ENCODE peak calls at places on chromosome 19, in four cellular contexts. One of them, this sample, is unnamed.

GRCh38 chr19:54521022-54521859 is 18.6 kb downstream of the LAIR2 start:
- DNase-seq in HepG2: no peak
- DNase-seq in WTC11: no peak
- DNase-seq in K562: no peak
- DNase-seq in this sample: no peak

GRCh38 chr19:18083929-18084684 is 2.6 kb downstream of the IL12RB1 start:
- DNase-seq in HepG2: no peak
- DNase-seq in WTC11: no peak
- DNase-seq in K562: no peak
- DNase-seq in this sample: no peak

GRCh38 chr19:15244808-15245207 is 12.6 kb upstream of the EPHX3 start:
- DNase-seq in HepG2: no peak
- DNase-seq in WTC11: no peak
- DNase-seq in K562: no peak
- DNase-seq in this sample: no peak

GRCh38 chr19:38543807-38544568 is 73.8 kb downstream of the MAP4K1 start:
- DNase-seq in HepG2: peak
- DNase-seq in WTC11: peak
- DNase-seq in K562: peak
- DNase-seq in this sample: peak

GRCh38 chr19:28960586-28960985 is 252.4 kb downstream of the UQCRFS1 start:
- DNase-seq in HepG2: no peak
- DNase-seq in WTC11: no peak
- DNase-seq in K562: no peak
- DNase-seq in this sample: no peak

GRCh38 chr19:45468159-45468651 is 409 bp downstream of the FOSB start:
- DNase-seq in HepG2: no peak
- DNase-seq in WTC11: no peak
- DNase-seq in K562: no peak
- DNase-seq in this sample: no peak

GRCh38 chr19:24065243-24065642 is 21.7 kb upstream of the ZNF254 start:
- DNase-seq in HepG2: no peak
- DNase-seq in WTC11: no peak
- DNase-seq in K562: no peak
- DNase-seq in this sample: no peak

GRCh38 chr19:42301646-42302204 is at the start of gene PRR19:
- DNase-seq in HepG2: no peak
- DNase-seq in WTC11: no peak
- DNase-seq in K562: peak
- DNase-seq in this sample: no peak

GRCh38 chr19:51136333-51136732 is 5.8 kb upstream of the SIGLEC7 start:
- DNase-seq in HepG2: no peak
- DNase-seq in WTC11: no peak
- DNase-seq in K562: no peak
- DNase-seq in this sample: no peak

GRCh38 chr19:36086326-36086725 is 24.6 kb upstream of the OVOL3 start:
- DNase-seq in HepG2: no peak
- DNase-seq in WTC11: no peak
- DNase-seq in K562: no peak
- DNase-seq in this sample: no peak

GRCh38 chr19:18596752-18597157 is 8.2 kb downstream of the REX1BD start:
- DNase-seq in HepG2: peak
- DNase-seq in WTC11: peak
- DNase-seq in K562: peak
- DNase-seq in this sample: peak

GRCh38 chr19:5340637-5341447 is at the start of gene PTPRS:
- DNase-seq in HepG2: peak
- DNase-seq in WTC11: peak
- DNase-seq in K562: peak
- DNase-seq in this sample: peak

GRCh38 chr19:29532097-29532496 is 6.3 kb downstream of the VSTM2B start:
- DNase-seq in HepG2: no peak
- DNase-seq in WTC11: peak
- DNase-seq in K562: no peak
- DNase-seq in this sample: no peak

GRCh38 chr19:41373993-41374392 is 2.3 kb upstream of the TMEM91 start:
- DNase-seq in HepG2: no peak
- DNase-seq in WTC11: no peak
- DNase-seq in K562: no peak
- DNase-seq in this sample: peak

GRCh38 chr19:39411006-39411831 is 1.2 kb upstream of the PLEKHG2 start:
- DNase-seq in HepG2: peak
- DNase-seq in WTC11: no peak
- DNase-seq in K562: no peak
- DNase-seq in this sample: no peak

GRCh38 chr19:3665681-3666544 is 34.4 kb downstream of the PIP5K1C start:
- DNase-seq in HepG2: peak
- DNase-seq in WTC11: peak
- DNase-seq in K562: peak
- DNase-seq in this sample: peak

GRCh38 chr19:18842166-18842565 is 10.4 kb downstream of the UPF1 start:
- DNase-seq in HepG2: no peak
- DNase-seq in WTC11: no peak
- DNase-seq in K562: no peak
- DNase-seq in this sample: peak

GRCh38 chr19:56111601-56112312 is 9.3 kb downstream of the ZNF787 start:
- DNase-seq in HepG2: peak
- DNase-seq in WTC11: no peak
- DNase-seq in K562: no peak
- DNase-seq in this sample: peak

GRCh38 chr19:45591004-45591637 is 6.5 kb upstream of the OPA3 start:
- DNase-seq in HepG2: peak
- DNase-seq in WTC11: peak
- DNase-seq in K562: peak
- DNase-seq in this sample: peak

GRCh38 chr19:8593931-8594330 is 16.6 kb downstream of the ADAMTS10 start:
- DNase-seq in HepG2: no peak
- DNase-seq in WTC11: no peak
- DNase-seq in K562: no peak
- DNase-seq in this sample: no peak
- TF ChIP-seq FOXJ3 in HepG2: no peak
- TF ChIP-seq FOXJ3 in WTC11: no peak
- TF ChIP-seq FOXJ3 in K562: no peak
- TF ChIP-seq FOXJ3 in this sample: no peak

GRCh38 chr19:1361601-1362384 is 21.9 kb upstream of the NDUFS7 start:
- DNase-seq in HepG2: no peak
- DNase-seq in WTC11: no peak
- DNase-seq in K562: no peak
- DNase-seq in this sample: no peak
- TF ChIP-seq FOXJ3 in HepG2: no peak
- TF ChIP-seq FOXJ3 in WTC11: no peak
- TF ChIP-seq FOXJ3 in K562: no peak
- TF ChIP-seq FOXJ3 in this sample: no peak

GRCh38 chr19:48329167-48329891 is 4.0 kb downstream of the EMP3 start:
- DNase-seq in HepG2: no peak
- DNase-seq in WTC11: peak
- DNase-seq in K562: peak
- DNase-seq in this sample: no peak
- TF ChIP-seq FOXJ3 in HepG2: no peak
- TF ChIP-seq FOXJ3 in WTC11: no peak
- TF ChIP-seq FOXJ3 in K562: no peak
- TF ChIP-seq FOXJ3 in this sample: no peak

DNA sequence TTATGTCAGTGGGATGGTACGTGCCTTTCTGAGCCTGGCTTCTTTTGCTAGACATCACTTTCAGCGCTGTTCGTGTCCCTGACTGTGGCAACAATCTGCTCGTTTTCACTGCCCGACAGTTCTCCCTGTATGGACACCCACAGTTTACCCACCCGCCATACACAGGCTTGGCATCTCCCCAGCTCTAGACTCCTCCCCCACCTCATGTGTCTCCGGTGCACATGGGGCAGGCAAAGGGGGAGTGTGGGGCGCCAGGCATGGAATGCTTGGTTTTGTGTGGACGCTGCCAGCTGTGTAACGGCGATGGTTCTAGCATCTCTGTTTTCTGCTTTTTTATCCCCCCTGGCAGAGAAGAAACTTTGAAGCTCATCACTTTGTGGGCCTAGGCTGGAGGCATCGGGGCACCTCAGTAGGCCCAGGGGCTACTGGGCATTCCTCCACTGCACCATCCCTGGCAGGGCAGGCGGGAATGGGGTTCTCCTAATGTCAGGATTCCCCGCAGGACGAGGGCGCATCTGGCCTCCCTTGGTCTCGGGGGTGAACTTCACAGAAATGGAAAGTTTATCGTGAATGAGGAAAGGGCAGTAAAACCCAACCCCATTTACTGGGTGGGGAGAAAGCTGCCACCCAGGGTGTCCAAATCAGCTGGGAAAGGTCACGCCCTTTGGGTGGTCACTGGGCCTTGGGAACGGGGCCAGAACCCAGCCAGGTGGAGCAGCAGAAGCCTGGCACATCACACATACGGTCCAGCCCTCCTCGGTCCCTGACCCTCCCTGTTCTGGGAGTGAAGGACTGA is 60.8 kb downstream of the CEBPG start:
- DNase-seq in HepG2: no peak
- DNase-seq in WTC11: no peak
- DNase-seq in K562: no peak
- DNase-seq in this sample: no peak
- TF ChIP-seq FOXJ3 in HepG2: no peak
- TF ChIP-seq FOXJ3 in WTC11: no peak
- TF ChIP-seq FOXJ3 in K562: no peak
- TF ChIP-seq FOXJ3 in this sample: no peak

This sample was measured in SK-N-SH.